ENCODE peak calls at places on chromosome 21, in seven cellular contexts. Z, N, V, L, X, P and G are unnamed samples.

GRCh38 chr21:39186676-39187075 is 3.4 kb upstream of the PSMG1 start:
- DNase-seq in Z (no peak), X (no peak), L (no peak), P (no peak), V (no peak), N (no peak), G (no peak)

GRCh38 chr21:23639726-23640125 is 1967.6 kb downstream of the MRPL39 start:
- DNase-seq in L (no peak), Z (no peak), N (peak), X (no peak), P (no peak), V (no peak), G (no peak)

GRCh38 chr21:45552696-45553391 is 10.6 kb upstream of the SLC19A1 start:
- DNase-seq in V (no peak), P (no peak), L (no peak), X (no peak), N (no peak), Z (peak), G (no peak)

GRCh38 chr21:41316641-41317392 is at the start of gene FAM3B:
- DNase-seq in N (no peak), L (peak), P (no peak), X (no peak), Z (peak), V (no peak), G (peak)

GRCh38 chr21:17472592-17473271 is 40.1 kb upstream of the CXADR start:
- DNase-seq in Z (no peak), X (no peak), N (no peak), V (no peak), L (no peak), P (no peak), G (no peak)

GRCh38 chr21:46183910-46184624 is at the start of gene SPATC1L:
- DNase-seq in Z (peak), X (peak), L (peak), V (peak), P (peak), N (peak), G (peak)

GRCh38 chr21:45148316-45149000 is 74.1 kb downstream of the ADARB1 start:
- DNase-seq in V (peak), P (no peak), Z (no peak), L (no peak), X (no peak), N (no peak), G (no peak)

GRCh38 chr21:31593161-31593560 is 66.3 kb upstream of the SOD1 start:
- DNase-seq in V (no peak), N (no peak), X (no peak), L (no peak), Z (no peak), P (no peak), G (no peak)

GRCh38 chr21:15850645-15851044 is 120.9 kb downstream of the USP25 start:
- DNase-seq in Z (no peak), L (no peak), X (no peak), N (peak), P (peak), V (no peak), G (no peak)

GRCh38 chr21:45599146-45599581 is 44.4 kb upstream of the PCBP3 start:
- DNase-seq in V (no peak), X (no peak), P (no peak), Z (no peak), N (no peak), L (no peak), G (no peak)

GRCh38 chr21:28742527-28742926 is 250.2 kb downstream of the LTN1 start:
- DNase-seq in Z (no peak), L (no peak), V (no peak), N (peak), P (peak), X (no peak), G (no peak)

GRCh38 chr21:18369115-18369514 is 34.5 kb downstream of the TMPRSS15 start:
- DNase-seq in P (peak), N (peak), Z (peak), X (no peak), L (no peak), V (no peak), G (peak)

GRCh38 chr21:42309753-42310213 is 5.4 kb downstream of the TFF3 start:
- DNase-seq in Z (peak), N (peak), V (no peak), P (peak), X (no peak), L (peak), G (peak)

GRCh38 chr21:45767071-45768006 is 123.8 kb downstream of the PCBP3 start:
- DNase-seq in N (peak), X (no peak), P (peak), Z (peak), L (no peak), V (no peak), G (peak)

GRCh38 chr21:39611547-39612190 is 1.1 kb upstream of the B3GALT5 start:
- DNase-seq in L (no peak), N (no peak), P (no peak), X (no peak), V (no peak), Z (peak), G (peak)

GRCh38 chr21:37787456-37787855 is 128.8 kb downstream of the KCNJ6 start:
- DNase-seq in N (peak), P (peak), X (peak), V (no peak), Z (no peak), L (no peak), G (no peak)

GRCh38 chr21:31397515-31397926 is 53.5 kb upstream of the TIAM1 start:
- DNase-seq in N (no peak), P (no peak), Z (no peak), L (no peak), V (no peak), X (no peak), G (no peak)

GRCh38 chr21:39610705-39611104 is 2.0 kb upstream of the B3GALT5 start:
- DNase-seq in V (no peak), Z (peak), N (no peak), P (peak), L (no peak), X (no peak), G (no peak)